ENCODE peak calls at places on chromosomes 11 and 22, in five cellular contexts. F is body of pancreas, S is GM23248, Z is uterus, K is GM12878. Q is an unnamed sample. For H3K27me3, the result is how much of the 10 kb centered on the place peaks cover.

GRCh38 chr22:24685804-24686203 is 82.8 kb downstream of the GGT1 start:
- DNase-seq in F (no peak), K (no peak), S (peak), Z (no peak), Q (no peak)

GRCh38 chr11:40921256-40921655 is 538.2 kb downstream of the LRRC4C start:
- DNase-seq in K (no peak), Z (no peak), S (no peak), F (no peak), Q (no peak)

GRCh38 chr11:126138636-126139540 is 72.6 kb downstream of the RPUSD4 start:
- DNase-seq in K (no peak), F (no peak), S (no peak), Z (peak), Q (no peak)

GRCh38 chr22:24540470-24540869 is 14.5 kb downstream of the GUCD1 start:
- DNase-seq in K (no peak), S (no peak), F (no peak), Z (no peak), Q (peak)

GRCh38 chr11:15745266-15745665 is 611.1 kb downstream of the SOX6 start:
- DNase-seq in Z (no peak), K (no peak), F (no peak), S (no peak), Q (no peak)

GRCh38 chr11:118397448-118397847 is 4.0 kb upstream of the ATP5MG start:
- DNase-seq in F (no peak), S (no peak), Z (no peak), K (no peak), Q (no peak)

GRCh38 chr11:48063424-48063978 is 83.1 kb downstream of the PTPRJ start:
- DNase-seq in K (no peak), S (peak), F (peak), Z (peak), Q (peak)

GRCh38 chr11:130670200-130670599 is 221.8 kb downstream of the ADAMTS15 start:
- DNase-seq in S (no peak), Z (no peak), F (no peak), K (no peak), Q (no peak)

GRCh38 chr22:20522134-20522827 is 14.9 kb downstream of the MED15 start:
- DNase-seq in Z (no peak), F (no peak), K (no peak), S (no peak), Q (no peak)

GRCh38 chr11:133918606-133919260 is 38.0 kb downstream of the IGSF9B start:
- DNase-seq in K (no peak), F (no peak), S (no peak), Z (no peak), Q (peak)
- H3K27me3 ChIP-seq in K (under half), F (under half), S (under half), Z (under half), Q (under half)

DNA sequence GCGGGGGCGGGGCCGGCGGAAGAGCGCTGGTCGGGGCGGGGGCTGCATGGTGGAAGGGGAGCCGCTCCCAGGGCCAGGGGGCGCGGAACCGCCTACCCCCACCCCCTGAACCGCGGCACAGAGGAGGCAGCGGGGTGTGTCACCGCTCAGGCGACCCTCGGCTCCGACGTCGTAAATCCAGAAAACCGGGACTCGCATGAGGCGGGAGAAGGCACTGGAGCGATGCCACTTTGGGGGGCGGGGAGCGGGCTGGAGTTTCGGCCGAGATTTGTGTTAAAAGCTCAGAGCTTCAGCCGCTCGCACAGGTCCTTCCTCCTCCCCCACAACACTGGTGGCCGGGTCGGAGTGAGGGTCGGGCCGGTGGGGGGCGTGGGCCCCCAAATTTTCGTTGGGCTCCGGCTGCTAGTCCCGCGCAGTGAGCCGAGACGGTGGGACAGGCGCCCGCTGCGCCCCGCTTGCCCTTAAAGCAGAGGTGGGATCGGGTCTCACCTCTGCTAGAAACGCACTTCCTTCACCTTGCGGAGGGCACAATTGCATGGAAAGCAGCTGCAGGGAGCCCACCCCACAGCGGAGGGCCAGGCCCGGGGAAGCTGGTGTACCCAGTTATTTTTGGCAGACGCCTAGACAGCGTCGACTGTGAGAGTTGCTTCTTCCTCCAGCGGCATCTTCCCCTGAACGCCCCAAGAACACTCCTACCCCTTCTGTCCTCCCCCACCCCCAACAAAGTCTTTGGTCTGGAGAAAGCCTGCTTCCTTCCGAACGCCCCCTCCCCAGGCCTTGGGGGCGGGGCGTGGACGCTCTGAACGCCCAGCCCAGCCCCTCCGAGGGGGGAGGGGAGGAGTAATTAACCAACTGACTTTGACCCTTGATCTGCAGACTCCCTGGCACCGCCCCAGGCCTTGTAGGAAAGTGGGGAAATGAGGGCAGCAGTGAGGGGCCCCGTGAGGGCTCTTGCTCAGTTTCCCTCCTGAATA is 1.1 kb downstream of the OVOL1 start:
- DNase-seq in K (no peak), S (peak), F (peak), Z (no peak), Q (peak)
- H3K27me3 ChIP-seq in K (under half), S (under half), F (under half), Z (under half), Q (under half)

GRCh38 chr22:49345896-49346295 is 481.8 kb downstream of the BRD1 start:
- DNase-seq in S (no peak), K (no peak), Z (no peak), F (no peak), Q (no peak)
- H3K27me3 ChIP-seq in S (under half), K (under half), Z (under half), F (under half), Q (under half)

GRCh38 chr11:120168960-120169681 is 31.2 kb upstream of the TRIM29 start:
- DNase-seq in Z (no peak), F (peak), S (peak), K (no peak), Q (peak)
- H3K27me3 ChIP-seq in Z (under half), F (under half), S (under half), K (under half), Q (half or more)

DNA sequence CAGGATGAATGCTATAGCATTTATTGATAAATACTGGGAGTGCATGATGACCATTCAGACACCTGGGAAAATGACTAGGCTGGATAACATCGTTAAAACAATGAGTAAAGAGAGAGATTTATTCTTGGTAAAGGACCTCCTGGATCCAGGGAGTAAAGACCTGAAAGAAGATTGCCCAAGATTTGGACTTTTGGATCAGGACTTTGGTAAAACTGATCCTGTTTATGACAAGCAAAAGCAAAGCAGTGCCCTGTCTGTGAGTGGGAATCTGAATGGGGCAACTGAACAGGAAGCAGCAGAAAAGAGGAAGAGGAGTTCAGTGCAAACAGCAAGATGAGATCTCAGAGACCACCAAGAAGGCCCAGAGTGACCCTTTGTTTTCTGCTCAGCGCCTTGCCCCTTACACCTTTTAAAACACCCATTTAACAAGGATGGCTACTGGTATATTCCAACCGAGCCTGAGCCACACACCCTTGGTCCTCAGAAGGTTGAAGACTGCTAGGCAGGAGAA is 121.9 kb downstream of the VPREB1 start:
- DNase-seq in K (no peak), F (no peak), S (no peak), Z (no peak), Q (no peak)
- H3K27me3 ChIP-seq in K (under half), F (under half), S (under half), Z (under half), Q (under half)

GRCh38 chr22:50678651-50679521 is 6.3 kb downstream of the SHANK3 start:
- DNase-seq in K (no peak), F (no peak), Z (no peak), S (no peak), Q (no peak)
- H3K27me3 ChIP-seq in K (under half), F (under half), Z (under half), S (under half), Q (under half)

DNA sequence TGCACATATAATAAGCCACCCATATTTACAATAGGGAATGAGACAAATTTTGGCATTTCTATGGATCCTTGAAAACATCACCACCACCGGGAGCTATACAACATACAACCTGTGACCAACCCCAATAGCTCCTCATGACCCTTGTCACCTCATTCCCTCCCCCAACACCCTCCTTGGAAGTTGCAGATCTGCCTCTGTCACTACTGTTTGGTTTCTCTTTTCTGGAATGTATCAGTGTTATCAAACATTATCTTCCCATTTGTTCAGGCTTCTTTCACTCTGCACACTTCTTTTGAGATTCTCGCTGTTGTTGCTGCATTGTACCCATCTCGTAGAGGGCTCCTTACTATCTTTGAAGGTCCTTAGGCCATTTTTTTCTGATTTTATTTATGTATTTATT is 75.6 kb downstream of the ZNF280B start:
- DNase-seq in K (no peak), Z (no peak), S (no peak), F (no peak), Q (no peak)
- H3K27me3 ChIP-seq in K (under half), Z (under half), S (under half), F (under half), Q (under half)

GRCh38 chr11:94773842-94774241 is 5.7 kb downstream of the AMOTL1 start:
- DNase-seq in F (no peak), Z (no peak), S (no peak), K (no peak), Q (no peak)
- H3K27me3 ChIP-seq in F (under half), Z (under half), S (under half), K (under half), Q (under half)